ENCODE peak calls at places on chromosomes 13 and 19, in ten cellular contexts. One of them, this sample, is unnamed.

GRCh38 chr13:49454388-49455015 is 10.4 kb downstream of the SETDB2 start:
- DNase-seq in fibroblast of lung: peak
- DNase-seq in kidney: no peak
- DNase-seq in BJ: peak
- DNase-seq in lower leg skin: no peak
- DNase-seq in Peyer's patch: no peak
- DNase-seq in cardiac fibroblast: peak
- DNase-seq in adrenal gland: no peak
- DNase-seq in A549: no peak
- DNase-seq in heart left ventricle: no peak
- DNase-seq in this sample: no peak

GRCh38 chr19:56617531-56617930 is 22.4 kb downstream of the ZNF71 start:
- DNase-seq in adrenal gland: no peak
- DNase-seq in cardiac fibroblast: no peak
- DNase-seq in fibroblast of lung: no peak
- DNase-seq in BJ: no peak
- DNase-seq in kidney: no peak
- DNase-seq in Peyer's patch: no peak
- DNase-seq in A549: no peak
- DNase-seq in heart left ventricle: no peak
- DNase-seq in lower leg skin: no peak
- DNase-seq in this sample: no peak

GRCh38 chr13:37889102-37889501 is 19.5 kb upstream of the TRPC4 start:
- DNase-seq in cardiac fibroblast: peak
- DNase-seq in adrenal gland: no peak
- DNase-seq in kidney: no peak
- DNase-seq in Peyer's patch: no peak
- DNase-seq in heart left ventricle: no peak
- DNase-seq in fibroblast of lung: peak
- DNase-seq in lower leg skin: no peak
- DNase-seq in BJ: no peak
- DNase-seq in A549: no peak
- DNase-seq in this sample: no peak

GRCh38 chr19:38731654-38732301 is 12.5 kb downstream of the CAPN12 start:
- DNase-seq in cardiac fibroblast: no peak
- DNase-seq in fibroblast of lung: no peak
- DNase-seq in lower leg skin: peak
- DNase-seq in Peyer's patch: no peak
- DNase-seq in kidney: peak
- DNase-seq in heart left ventricle: no peak
- DNase-seq in A549: no peak
- DNase-seq in BJ: no peak
- DNase-seq in adrenal gland: peak
- DNase-seq in this sample: no peak

GRCh38 chr13:22839554-22840286 is 341.1 kb upstream of the SGCG start:
- DNase-seq in adrenal gland: no peak
- DNase-seq in lower leg skin: no peak
- DNase-seq in heart left ventricle: no peak
- DNase-seq in Peyer's patch: no peak
- DNase-seq in kidney: no peak
- DNase-seq in cardiac fibroblast: no peak
- DNase-seq in BJ: no peak
- DNase-seq in A549: no peak
- DNase-seq in fibroblast of lung: no peak
- DNase-seq in this sample: no peak

GRCh38 chr13:33123066-33123940 is 107.1 kb downstream of the KL start:
- DNase-seq in lower leg skin: peak
- DNase-seq in cardiac fibroblast: no peak
- DNase-seq in fibroblast of lung: peak
- DNase-seq in kidney: no peak
- DNase-seq in BJ: peak
- DNase-seq in Peyer's patch: no peak
- DNase-seq in heart left ventricle: peak
- DNase-seq in adrenal gland: no peak
- DNase-seq in A549: no peak
- DNase-seq in this sample: no peak

GRCh38 chr19:10667867-10668266 is 13.7 kb downstream of the ILF3 start:
- DNase-seq in BJ: no peak
- DNase-seq in Peyer's patch: no peak
- DNase-seq in lower leg skin: no peak
- DNase-seq in cardiac fibroblast: no peak
- DNase-seq in adrenal gland: no peak
- DNase-seq in A549: no peak
- DNase-seq in kidney: no peak
- DNase-seq in heart left ventricle: no peak
- DNase-seq in fibroblast of lung: no peak
- DNase-seq in this sample: no peak

GRCh38 chr13:30255696-30256095 is 51.7 kb downstream of the KATNAL1 start:
- DNase-seq in kidney: no peak
- DNase-seq in BJ: no peak
- DNase-seq in adrenal gland: no peak
- DNase-seq in heart left ventricle: no peak
- DNase-seq in cardiac fibroblast: no peak
- DNase-seq in Peyer's patch: no peak
- DNase-seq in fibroblast of lung: no peak
- DNase-seq in A549: no peak
- DNase-seq in lower leg skin: no peak
- DNase-seq in this sample: no peak

GRCh38 chr19:55525289-55526101 is 11.4 kb downstream of the SBK2 start:
- DNase-seq in A549: no peak
- DNase-seq in kidney: no peak
- DNase-seq in cardiac fibroblast: no peak
- DNase-seq in adrenal gland: no peak
- DNase-seq in Peyer's patch: no peak
- DNase-seq in heart left ventricle: no peak
- DNase-seq in lower leg skin: no peak
- DNase-seq in fibroblast of lung: no peak
- DNase-seq in BJ: no peak
- DNase-seq in this sample: no peak

GRCh38 chr19:55529636-55530230 is 7.2 kb downstream of the SBK2 start:
- DNase-seq in lower leg skin: no peak
- DNase-seq in BJ: no peak
- DNase-seq in A549: no peak
- DNase-seq in fibroblast of lung: no peak
- DNase-seq in kidney: no peak
- DNase-seq in heart left ventricle: no peak
- DNase-seq in cardiac fibroblast: no peak
- DNase-seq in adrenal gland: no peak
- DNase-seq in Peyer's patch: no peak
- DNase-seq in this sample: no peak

GRCh38 chr19:55526216-55527196 is 10.4 kb downstream of the SBK2 start:
- DNase-seq in Peyer's patch: no peak
- DNase-seq in fibroblast of lung: peak
- DNase-seq in adrenal gland: peak
- DNase-seq in cardiac fibroblast: peak
- DNase-seq in heart left ventricle: peak
- DNase-seq in kidney: peak
- DNase-seq in A549: peak
- DNase-seq in BJ: no peak
- DNase-seq in lower leg skin: no peak
- DNase-seq in this sample: no peak

GRCh38 chr19:55527197-55528029 is 9.5 kb downstream of the SBK2 start:
- DNase-seq in kidney: no peak
- DNase-seq in cardiac fibroblast: no peak
- DNase-seq in BJ: no peak
- DNase-seq in lower leg skin: no peak
- DNase-seq in adrenal gland: no peak
- DNase-seq in fibroblast of lung: no peak
- DNase-seq in A549: no peak
- DNase-seq in Peyer's patch: no peak
- DNase-seq in heart left ventricle: no peak
- DNase-seq in this sample: no peak

DNA sequence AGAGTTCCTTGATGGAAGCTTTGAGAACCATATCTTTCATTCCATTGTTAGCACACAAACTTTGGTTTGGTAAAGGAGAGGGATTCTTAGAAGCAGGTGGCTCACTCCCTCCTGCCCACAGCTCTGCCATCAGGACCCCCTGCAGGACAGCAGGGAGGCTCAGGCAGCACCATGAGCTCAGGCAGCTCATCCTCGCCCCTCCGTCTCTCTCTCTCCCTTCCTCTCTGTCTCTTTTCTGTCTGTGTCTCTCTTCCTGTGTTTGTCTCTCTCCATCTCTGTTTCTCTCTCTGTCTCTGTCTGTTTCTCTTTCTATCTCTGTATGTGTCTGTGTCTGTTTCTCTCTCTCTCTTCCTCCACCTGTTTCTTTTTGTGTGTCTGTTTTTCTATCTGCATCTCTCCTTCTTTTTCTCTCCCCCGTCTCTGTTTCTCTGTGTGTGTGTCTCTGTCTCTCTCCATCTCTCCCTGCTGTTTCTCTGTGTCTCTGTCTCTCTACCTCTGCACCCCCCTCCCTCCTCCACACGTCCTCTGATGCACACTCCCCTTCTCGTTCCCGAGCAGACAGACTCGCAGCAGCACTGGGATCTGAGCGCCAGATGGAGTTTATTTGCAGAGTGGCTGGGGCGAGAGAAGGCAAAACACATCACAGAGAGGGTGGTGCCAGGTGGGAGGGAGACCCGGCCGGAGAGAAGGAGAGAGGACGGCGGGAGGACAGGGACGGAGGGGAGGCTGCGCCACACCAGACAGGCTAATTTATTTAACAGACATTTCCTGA is 8.7 kb downstream of the SBK2 start:
- DNase-seq in Peyer's patch: no peak
- DNase-seq in BJ: no peak
- DNase-seq in cardiac fibroblast: no peak
- DNase-seq in lower leg skin: no peak
- DNase-seq in kidney: no peak
- DNase-seq in heart left ventricle: no peak
- DNase-seq in A549: peak
- DNase-seq in fibroblast of lung: no peak
- DNase-seq in adrenal gland: no peak
- DNase-seq in this sample: no peak
- TF ChIP-seq CTCF in Peyer's patch: no peak
- TF ChIP-seq CTCF in BJ: peak
- TF ChIP-seq CTCF in cardiac fibroblast: no peak
- TF ChIP-seq CTCF in lower leg skin: no peak
- TF ChIP-seq CTCF in kidney: no peak
- TF ChIP-seq CTCF in heart left ventricle: no peak
- TF ChIP-seq CTCF in A549: no peak
- TF ChIP-seq CTCF in fibroblast of lung: no peak
- TF ChIP-seq CTCF in adrenal gland: no peak
- TF ChIP-seq CTCF in this sample: peak

DNA sequence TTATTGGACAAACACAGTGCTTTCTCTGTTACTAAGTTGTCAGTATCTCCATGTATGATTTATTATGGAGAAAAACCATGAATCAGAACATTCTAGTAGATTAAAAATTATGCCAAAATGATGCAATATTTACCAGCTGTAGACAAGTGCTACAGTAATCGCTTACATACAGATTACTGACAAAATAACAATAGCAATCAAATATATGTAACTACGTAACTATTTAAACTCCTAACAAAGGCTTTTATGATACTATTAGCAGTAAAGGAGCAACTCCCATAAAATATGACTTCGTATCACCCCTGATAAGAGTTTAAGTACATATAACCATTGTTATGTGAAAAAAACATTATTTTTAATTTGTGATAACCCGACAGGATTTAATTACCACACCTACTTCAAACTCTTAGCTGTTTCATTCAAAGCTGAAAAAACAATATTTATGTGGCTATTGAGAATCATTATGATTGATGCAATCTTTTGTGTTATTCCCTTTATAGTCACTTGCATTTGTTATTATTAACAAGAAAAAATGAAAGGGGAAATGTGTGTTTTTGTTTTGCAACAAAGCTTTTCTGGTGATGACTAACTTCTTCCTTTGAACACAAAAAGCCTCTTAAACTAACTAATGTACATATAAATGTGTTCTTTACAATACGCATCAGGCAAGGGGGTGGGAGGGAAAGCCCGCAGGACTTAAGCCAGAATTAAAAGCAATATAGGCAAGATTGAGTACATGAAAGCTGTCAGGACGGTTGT is 147.4 kb downstream of the ABCC4 start:
- DNase-seq in fibroblast of lung: peak
- DNase-seq in lower leg skin: no peak
- DNase-seq in A549: no peak
- DNase-seq in Peyer's patch: no peak
- DNase-seq in adrenal gland: no peak
- DNase-seq in heart left ventricle: no peak
- DNase-seq in BJ: no peak
- DNase-seq in kidney: no peak
- DNase-seq in cardiac fibroblast: peak
- DNase-seq in this sample: no peak
- H3K4me3 ChIP-seq in fibroblast of lung: no peak
- H3K4me3 ChIP-seq in lower leg skin: no peak
- H3K4me3 ChIP-seq in A549: no peak
- H3K4me3 ChIP-seq in Peyer's patch: no peak
- H3K4me3 ChIP-seq in adrenal gland: no peak
- H3K4me3 ChIP-seq in heart left ventricle: no peak
- H3K4me3 ChIP-seq in BJ: no peak
- H3K4me3 ChIP-seq in kidney: no peak
- H3K4me3 ChIP-seq in cardiac fibroblast: peak
- H3K4me3 ChIP-seq in this sample: no peak

GRCh38 chr19:46015080-46015960 is 7.5 kb downstream of the PGLYRP1 start:
- DNase-seq in heart left ventricle: peak
- DNase-seq in fibroblast of lung: peak
- DNase-seq in A549: peak
- DNase-seq in BJ: no peak
- DNase-seq in lower leg skin: peak
- DNase-seq in kidney: peak
- DNase-seq in Peyer's patch: peak
- DNase-seq in cardiac fibroblast: no peak
- DNase-seq in adrenal gland: peak
- DNase-seq in this sample: no peak
- TF ChIP-seq CTCF in heart left ventricle: peak
- TF ChIP-seq CTCF in fibroblast of lung: no peak
- TF ChIP-seq CTCF in A549: no peak
- TF ChIP-seq CTCF in BJ: no peak
- TF ChIP-seq CTCF in lower leg skin: no peak
- TF ChIP-seq CTCF in kidney: no peak
- TF ChIP-seq CTCF in Peyer's patch: no peak
- TF ChIP-seq CTCF in cardiac fibroblast: no peak
- TF ChIP-seq CTCF in adrenal gland: no peak
- TF ChIP-seq CTCF in this sample: no peak

GRCh38 chr19:12141405-12141736 is 1.2 kb upstream of the ZNF20 start:
- DNase-seq in lower leg skin: no peak
- DNase-seq in fibroblast of lung: no peak
- DNase-seq in kidney: no peak
- DNase-seq in A549: no peak
- DNase-seq in BJ: no peak
- DNase-seq in Peyer's patch: no peak
- DNase-seq in heart left ventricle: no peak
- DNase-seq in adrenal gland: no peak
- DNase-seq in cardiac fibroblast: no peak
- DNase-seq in this sample: no peak

GRCh38 chr19:12139885-12140544 is at the start of gene ZNF20:
- DNase-seq in adrenal gland: peak
- DNase-seq in lower leg skin: peak
- DNase-seq in Peyer's patch: peak
- DNase-seq in cardiac fibroblast: peak
- DNase-seq in heart left ventricle: peak
- DNase-seq in A549: peak
- DNase-seq in BJ: peak
- DNase-seq in fibroblast of lung: peak
- DNase-seq in kidney: peak
- DNase-seq in this sample: peak

GRCh38 chr19:12140545-12141404 is 625 bp upstream of the ZNF20 start:
- DNase-seq in adrenal gland: peak
- DNase-seq in fibroblast of lung: peak
- DNase-seq in BJ: peak
- DNase-seq in kidney: peak
- DNase-seq in lower leg skin: peak
- DNase-seq in A549: peak
- DNase-seq in Peyer's patch: peak
- DNase-seq in cardiac fibroblast: peak
- DNase-seq in heart left ventricle: peak
- DNase-seq in this sample: peak

DNA sequence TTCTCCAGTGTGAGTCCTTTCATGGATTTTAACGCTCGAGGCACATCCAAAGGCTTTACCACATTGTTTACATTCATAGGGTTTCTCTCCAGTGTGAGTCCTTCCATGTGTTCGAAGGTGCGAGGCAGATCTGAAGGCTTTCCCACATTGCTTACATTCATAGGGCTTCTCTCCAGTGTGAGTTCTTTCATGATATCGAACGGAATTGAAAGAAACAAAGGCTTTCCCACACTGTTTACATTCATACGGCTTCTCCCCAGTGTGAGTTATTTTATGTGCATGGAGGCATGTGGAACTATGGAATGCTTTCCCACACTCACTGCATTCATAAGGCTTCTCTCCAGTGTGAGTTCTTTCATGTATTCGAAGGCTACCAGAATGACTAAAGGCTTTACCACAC is 5.2 kb upstream of the ZNF20 start:
- DNase-seq in fibroblast of lung: no peak
- DNase-seq in Peyer's patch: no peak
- DNase-seq in kidney: no peak
- DNase-seq in cardiac fibroblast: no peak
- DNase-seq in BJ: no peak
- DNase-seq in A549: no peak
- DNase-seq in adrenal gland: no peak
- DNase-seq in lower leg skin: no peak
- DNase-seq in heart left ventricle: no peak
- DNase-seq in this sample: no peak
- H3K4me3 ChIP-seq in fibroblast of lung: no peak
- H3K4me3 ChIP-seq in Peyer's patch: no peak
- H3K4me3 ChIP-seq in kidney: no peak
- H3K4me3 ChIP-seq in cardiac fibroblast: no peak
- H3K4me3 ChIP-seq in BJ: no peak
- H3K4me3 ChIP-seq in A549: no peak
- H3K4me3 ChIP-seq in adrenal gland: no peak
- H3K4me3 ChIP-seq in lower leg skin: no peak
- H3K4me3 ChIP-seq in heart left ventricle: no peak
- H3K4me3 ChIP-seq in this sample: no peak

This sample was measured in AG09309.